ENCODE peak calls at places on chromosomes 7 and 10, in four cellular contexts. Y is hepatocyte, E is stomach, P is GM12878. C is an unnamed sample. For H3K4me1, the result is how much of the 10 kb centered on the place peaks cover.

GRCh38 chr7:11394438-11394837 is 420.8 kb downstream of the PHF14 start:
- DNase-seq in Y (peak), P (no peak), E (peak), C (no peak)

GRCh38 chr10:35643151-35643975 is 1.3 kb upstream of the FZD8 start:
- DNase-seq in Y (peak), P (no peak), E (peak), C (peak)

GRCh38 chr7:5218564-5219360 is 28.7 kb downstream of the WIPI2 start:
- DNase-seq in P (peak), Y (peak), E (no peak), C (peak)

GRCh38 chr10:70430489-70431445 is 10.7 kb downstream of the NODAL start:
- DNase-seq in Y (peak), E (peak), P (no peak), C (no peak)

GRCh38 chr7:151410405-151411390 is 860 bp upstream of the WDR86 start:
- DNase-seq in Y (peak), P (no peak), E (no peak), C (peak)

GRCh38 chr10:80177781-80178636 is 27.3 kb downstream of the ANXA11 start:
- DNase-seq in E (no peak), P (no peak), Y (no peak), C (no peak)

GRCh38 chr10:119103687-119104652 is at the start of gene DENND10:
- DNase-seq in E (peak), Y (peak), P (no peak), C (peak)

GRCh38 chr7:107147464-107148214 is 21.2 kb upstream of the HBP1 start:
- DNase-seq in Y (peak), P (no peak), E (no peak), C (no peak)

GRCh38 chr10:84537447-84537931 is 209.1 kb downstream of the CCSER2 start:
- DNase-seq in Y (peak), P (no peak), E (peak), C (no peak)

GRCh38 chr7:44065431-44066110 is at the start of gene PGAM2:
- DNase-seq in E (no peak), Y (no peak), P (no peak), C (peak)

GRCh38 chr7:28983396-28984190 is 25.5 kb upstream of the TRIL start:
- DNase-seq in Y (no peak), P (no peak), E (no peak), C (no peak)

GRCh38 chr7:125357681-125358440 is 428.2 kb upstream of the POT1 start:
- DNase-seq in Y (no peak), E (no peak), P (no peak), C (no peak)

GRCh38 chr7:34343667-34344066 is 314.4 kb upstream of the NPSR1 start:
- DNase-seq in P (no peak), Y (no peak), E (no peak), C (no peak)

GRCh38 chr10:61784354-61785131 is 117.0 kb upstream of the ARID5B start:
- DNase-seq in E (no peak), P (no peak), Y (no peak), C (no peak)

GRCh38 chr10:43197834-43198681 is 59.8 kb downstream of the CSGALNACT2 start:
- DNase-seq in Y (no peak), P (no peak), E (peak), C (peak)

GRCh38 chr7:125599387-125599786 is 669.8 kb upstream of the POT1 start:
- DNase-seq in E (no peak), P (no peak), Y (no peak), C (no peak)

GRCh38 chr7:66265566-66265965 is 60.4 kb downstream of the TPST1 start:
- DNase-seq in P (no peak), Y (peak), E (no peak), C (no peak)

GRCh38 chr7:66205736-66206080 is 574 bp downstream of the TPST1 start:
- DNase-seq in Y (no peak), P (no peak), E (no peak), C (no peak)

GRCh38 chr10:76581685-76582084 is 1055.9 kb downstream of the KCNMA1 start:
- DNase-seq in P (no peak), Y (no peak), E (no peak), C (no peak)
- TF ChIP-seq CTCF in P (no peak), Y (no peak), E (no peak), C (no peak)

DNA sequence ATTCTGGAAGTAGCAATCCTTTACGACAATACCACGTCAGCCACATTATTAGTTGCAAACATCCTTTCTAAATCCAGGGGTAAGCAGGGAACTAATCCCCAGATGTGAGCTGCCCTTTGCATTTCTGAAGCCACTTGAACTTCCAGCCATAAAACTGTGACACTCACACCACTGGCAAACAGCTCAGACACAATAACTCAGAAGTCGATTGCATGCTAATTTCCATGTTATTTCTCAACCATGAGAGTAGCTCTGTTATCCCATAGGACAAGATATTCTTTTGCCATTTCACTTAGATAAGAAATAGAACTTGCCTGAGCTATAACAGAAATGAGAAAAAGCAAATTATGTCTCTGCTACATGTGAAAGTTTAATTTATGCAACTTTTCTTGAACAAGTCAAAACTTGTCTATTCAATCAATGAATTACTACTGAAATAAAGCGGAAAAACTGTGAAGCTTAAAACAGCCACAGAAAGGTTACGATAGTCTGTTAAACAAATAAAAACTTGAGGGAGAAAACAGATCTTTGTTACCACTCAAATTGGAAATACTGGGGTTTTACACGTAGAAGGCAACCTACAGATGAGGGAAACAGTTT is 212.0 kb downstream of the FAM107B start:
- DNase-seq in P (no peak), E (no peak), Y (no peak), C (no peak)
- H3K4me1 ChIP-seq in P (under half), E (under half), Y (under half), C (under half)

GRCh38 chr7:50356945-50357268 is 52.4 kb downstream of the IKZF1 start:
- DNase-seq in Y (no peak), E (no peak), P (no peak), C (no peak)
- H3K4me3 ChIP-seq in Y (no peak), E (no peak), P (no peak), C (no peak)

DNA sequence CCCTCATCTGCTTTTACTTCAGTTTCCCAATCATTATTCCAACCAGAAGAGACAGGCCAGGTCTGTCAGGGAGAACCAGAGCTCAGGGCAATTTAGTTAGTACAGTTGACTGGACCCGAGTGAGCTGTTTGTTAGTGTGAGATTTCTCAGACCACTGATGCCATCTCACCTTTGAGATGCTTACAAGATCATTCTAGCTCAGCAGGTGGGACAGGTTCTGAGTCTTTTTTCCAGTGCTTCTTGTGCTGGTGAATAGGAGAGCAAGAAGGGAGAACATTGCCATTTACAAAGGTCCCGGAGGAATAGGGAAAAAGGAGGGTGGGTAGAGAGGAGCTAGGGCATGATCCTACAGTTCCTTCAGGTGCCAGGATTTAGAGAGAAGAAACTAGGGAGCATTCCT is 112.4 kb upstream of the IFRD1 start:
- DNase-seq in Y (no peak), P (no peak), E (no peak), C (no peak)
- TF ChIP-seq CTCF in Y (no peak), P (no peak), E (no peak), C (no peak)

GRCh38 chr7:22810843-22811242 is 11.8 kb downstream of the TOMM7 start:
- DNase-seq in P (no peak), Y (no peak), E (no peak), C (no peak)

GRCh38 chr7:22809902-22810642 is 12.6 kb downstream of the TOMM7 start:
- DNase-seq in P (no peak), E (no peak), Y (no peak), C (no peak)

GRCh38 chr7:22805227-22805626 is 17.4 kb downstream of the TOMM7 start:
- DNase-seq in Y (no peak), P (no peak), E (no peak), C (no peak)

GRCh38 chr7:22808140-22808539 is 14.5 kb downstream of the TOMM7 start:
- DNase-seq in Y (no peak), P (no peak), E (no peak), C (no peak)

DNA sequence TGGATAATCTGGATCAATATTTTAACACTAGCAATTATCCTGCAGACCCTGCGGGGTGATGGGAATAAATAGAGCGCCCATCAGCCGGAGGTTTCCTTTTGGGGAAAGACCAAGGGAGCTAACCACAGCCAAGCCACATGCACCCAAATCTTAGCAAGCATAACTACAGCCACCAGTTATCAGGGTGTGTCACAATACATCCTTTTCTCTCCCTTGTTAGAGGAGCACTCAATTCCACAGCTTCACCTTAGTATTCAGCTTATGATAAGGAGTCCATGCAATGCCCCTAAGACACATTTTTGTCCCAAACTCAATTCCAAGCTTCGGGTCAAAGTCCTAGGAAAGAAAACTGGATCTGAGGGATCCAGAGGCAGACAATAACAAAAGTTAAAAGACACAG is 15.9 kb downstream of the TOMM7 start:
- DNase-seq in Y (no peak), E (no peak), P (no peak), C (no peak)
- H3K4me1 ChIP-seq in Y (under half), E (under half), P (under half), C (under half)

GRCh38 chr10:21500578-21500910 is 24.9 kb downstream of the SKIDA1 start:
- DNase-seq in E (no peak), Y (no peak), P (no peak), C (no peak)
- H3K4me3 ChIP-seq in E (peak), Y (no peak), P (no peak), C (peak)

GRCh38 chr10:107814865-107815487 is 650.5 kb upstream of the SORCS1 start:
- DNase-seq in Y (peak), E (peak), P (peak), C (no peak)
- TF ChIP-seq CTCF in Y (peak), E (no peak), P (peak), C (peak)

GRCh38 chr10:11338160-11338844 is 273.1 kb downstream of the USP6NL start:
- DNase-seq in E (no peak), P (no peak), Y (no peak), C (no peak)

GRCh38 chr10:11335167-11335652 is 276.2 kb downstream of the USP6NL start:
- DNase-seq in Y (peak), E (no peak), P (no peak), C (peak)

GRCh38 chr10:11337516-11337915 is 273.9 kb downstream of the USP6NL start:
- DNase-seq in Y (no peak), E (no peak), P (no peak), C (peak)

GRCh38 chr10:11336703-11337102 is 274.7 kb downstream of the USP6NL start:
- DNase-seq in Y (no peak), P (no peak), E (no peak), C (no peak)

GRCh38 chr10:11335881-11336430 is 275.5 kb downstream of the USP6NL start:
- DNase-seq in Y (no peak), E (no peak), P (no peak), C (no peak)
- H3K4me1 ChIP-seq in Y (under half), E (under half), P (under half), C (under half)

GRCh38 chr10:5843814-5844705 is 30.8 kb upstream of the GDI2 start:
- DNase-seq in E (no peak), P (no peak), Y (no peak), C (no peak)
- H3K4me3 ChIP-seq in E (no peak), P (peak), Y (no peak), C (no peak)